ENCODE peak calls at places on chromosome X, in five cellular contexts. F is tibial nerve; V is mammary epithelial cell; L is effector memory CD4-positive, alpha-beta T cell; R is left ventricle myocardium inferior. B is an unnamed sample. For H3K4me1 and H3K27me3, the result is how much of the 10 kb centered on the place peaks cover.

GRCh38 chrX:95318882-95319281 is 1365.8 kb upstream of the DIAPH2 start:
- DNase-seq in V (peak), F (no peak), L (no peak), R (no peak), B (no peak)

GRCh38 chrX:69919749-69920148 is 130.0 kb downstream of the AWAT2 start:
- DNase-seq in L (no peak), R (no peak), F (no peak), V (no peak), B (no peak)

GRCh38 chrX:153333821-153334653 is at the start of gene ZNF275:
- DNase-seq in R (peak), V (peak), F (peak), L (peak), B (peak)

GRCh38 chrX:97096385-97096784 is 212.7 kb downstream of the RPA4 start:
- DNase-seq in L (no peak), F (no peak), V (no peak), R (no peak), B (no peak)

GRCh38 chrX:108736509-108737479 is at the start of gene IRS4:
- DNase-seq in V (peak), R (no peak), L (no peak), F (no peak), B (no peak)

GRCh38 chrX:329291-329910 is 10.8 kb upstream of the GTPBP6 start:
- DNase-seq in L (no peak), V (no peak), F (no peak), R (peak), B (no peak)

GRCh38 chrX:139237141-139237540 is 293.4 kb upstream of the F9 start:
- DNase-seq in V (no peak), R (no peak), L (no peak), F (no peak), B (no peak)

GRCh38 chrX:45889471-45889870 is 655.8 kb downstream of the ZNF674 start:
- DNase-seq in R (no peak), F (no peak), V (peak), L (no peak), B (no peak)

GRCh38 chrX:7190157-7190556 is 42.2 kb upstream of the PUDP start:
- DNase-seq in V (no peak), F (no peak), L (no peak), R (no peak), B (no peak)

GRCh38 chrX:84248226-84248625 is 60.2 kb upstream of the RPS6KA6 start:
- DNase-seq in L (no peak), R (no peak), F (no peak), V (peak), B (no peak)

GRCh38 chrX:35288657-35289056 is 346.1 kb downstream of the FAM47B start:
- DNase-seq in F (no peak), V (no peak), R (no peak), L (no peak), B (no peak)
- H3K4me1 ChIP-seq in F (under half), V (under half), R (under half), L (under half), B (under half)

DNA sequence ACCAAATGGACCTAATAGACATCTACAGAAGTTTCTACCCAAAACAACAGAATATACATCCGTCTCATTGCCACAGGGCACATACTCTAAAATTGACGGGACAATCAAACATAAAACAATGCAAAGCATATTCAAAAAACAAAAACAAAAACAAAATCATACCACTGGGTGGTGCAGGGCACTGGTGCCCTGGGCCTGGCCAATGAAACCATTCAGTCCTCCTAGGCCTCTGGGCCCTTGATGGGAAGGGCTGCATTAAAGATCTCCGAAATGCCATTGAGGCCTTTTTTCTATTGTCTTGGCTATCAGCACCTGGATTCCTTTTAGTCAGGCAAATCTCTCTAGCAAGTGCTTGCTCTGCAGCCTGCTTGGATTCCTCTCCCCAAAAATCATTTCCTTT is 213.9 kb upstream of the ZCCHC13 start:
- DNase-seq in L (no peak), R (no peak), F (no peak), V (no peak), B (no peak)
- H3K27ac ChIP-seq in L (no peak), R (no peak), F (no peak), V (no peak), B (no peak)

DNA sequence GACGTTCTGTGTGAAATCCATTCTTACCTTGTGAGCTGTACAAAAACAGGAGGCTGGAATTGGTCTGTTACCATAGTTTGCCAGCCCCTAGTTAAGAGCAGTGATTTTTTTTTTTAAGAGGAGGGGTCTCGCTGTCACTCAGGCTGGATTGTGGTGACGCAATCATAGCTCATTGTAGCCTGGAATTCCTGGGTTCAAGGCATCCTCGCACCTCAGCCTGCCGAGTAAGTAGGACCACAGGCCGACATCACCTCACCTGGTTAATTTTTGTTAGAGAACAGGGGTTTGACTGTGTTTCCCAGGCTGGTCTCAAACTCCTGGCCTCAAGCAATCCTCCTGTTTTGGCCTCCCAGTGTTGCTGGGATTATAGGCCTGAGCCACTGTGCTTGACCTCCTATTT is 7.5 kb downstream of the USP9X start:
- DNase-seq in L (no peak), F (no peak), R (no peak), V (no peak), B (no peak)
- H3K27me3 ChIP-seq in L (under half), F (under half), R (under half), V (under half), B (under half)

GRCh38 chrX:12979011-12979629 is 4.2 kb downstream of the TMSB4X start:
- DNase-seq in L (no peak), R (no peak), V (no peak), F (no peak), B (no peak)
- H3K4me1 ChIP-seq in L (under half), R (under half), V (under half), F (under half), B (under half)

GRCh38 chrX:103360092-103360491 is 3.8 kb downstream of the TCEAL9 start:
- DNase-seq in R (no peak), L (no peak), V (no peak), F (no peak), B (no peak)

GRCh38 chrX:103361798-103362197 is 5.5 kb downstream of the TCEAL9 start:
- DNase-seq in L (no peak), F (no peak), R (no peak), V (no peak), B (no peak)

GRCh38 chrX:103363046-103363445 is 6.7 kb downstream of the TCEAL9 start:
- DNase-seq in V (no peak), F (no peak), R (no peak), L (no peak), B (no peak)

GRCh38 chrX:103360916-103361315 is 4.6 kb downstream of the TCEAL9 start:
- DNase-seq in R (no peak), F (no peak), L (no peak), V (no peak), B (no peak)

GRCh38 chrX:103362504-103362903 is 6.2 kb downstream of the TCEAL9 start:
- DNase-seq in R (no peak), L (no peak), F (no peak), V (no peak), B (no peak)
- H3K27ac ChIP-seq in R (no peak), L (no peak), F (no peak), V (no peak), B (no peak)

DNA sequence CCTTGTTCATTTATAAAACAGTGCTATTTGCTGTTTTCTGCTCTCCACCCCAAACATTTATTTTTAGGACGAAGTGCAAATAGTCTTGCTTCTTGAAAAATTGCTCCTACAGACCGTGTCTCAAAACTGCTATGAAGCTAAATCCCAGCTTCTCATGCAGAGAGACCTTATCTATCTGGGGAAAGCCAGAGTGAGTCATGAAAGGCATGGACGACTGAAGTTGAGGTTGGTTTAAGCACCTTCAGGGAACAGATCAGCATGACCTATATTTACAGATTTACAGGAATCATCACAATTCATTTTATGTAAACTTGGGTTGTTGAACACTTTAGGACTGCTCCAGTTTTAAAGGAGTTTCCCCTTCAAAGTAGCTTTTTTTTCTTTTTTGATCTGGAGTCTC is 184.1 kb downstream of the HS6ST2 start:
- DNase-seq in L (no peak), R (no peak), F (no peak), V (peak), B (no peak)
- H3K27me3 ChIP-seq in L (under half), R (under half), F (under half), V (under half), B (under half)

DNA sequence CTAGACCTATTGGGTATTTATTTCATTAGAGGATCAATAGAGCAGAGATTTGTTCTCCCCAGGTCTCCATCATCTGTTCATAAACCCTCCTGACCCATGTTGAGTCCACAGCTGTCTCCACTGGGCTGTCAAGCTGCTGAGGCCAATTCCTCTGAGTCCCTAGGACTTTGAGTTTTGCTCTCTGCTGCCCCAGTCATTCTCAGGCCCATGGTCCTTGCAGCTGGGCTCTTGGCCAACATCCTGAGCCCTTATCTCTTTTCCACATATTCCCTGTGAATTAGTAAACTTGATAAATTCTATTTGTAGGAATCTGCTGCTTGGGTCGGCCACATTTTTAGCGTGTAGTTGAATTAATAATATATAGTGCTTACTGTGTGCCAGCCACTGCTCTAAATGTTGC is 41.9 kb downstream of the FHL1 start:
- DNase-seq in F (no peak), L (no peak), R (peak), V (no peak), B (no peak)
- H3K4me1 ChIP-seq in F (under half), L (under half), R (half or more), V (under half), B (half or more)

B was measured in gastrocnemius medialis.